ENCODE peak calls at places on chromosomes 12 and 14, in ten cellular contexts. One of them, this sample, is unnamed.

GRCh38 chr12:11718768-11719253 is 69.3 kb downstream of the ETV6 start:
- DNase-seq in sigmoid colon: peak; percentile 84
- DNase-seq in prostate gland: no peak
- DNase-seq in HCT116: no peak
- DNase-seq in tibial nerve: no peak
- DNase-seq in body of pancreas: no peak
- DNase-seq in A549: no peak
- DNase-seq in NB4: no peak
- DNase-seq in lower leg skin: no peak
- DNase-seq in IMR-90: peak; percentile 90
- DNase-seq in this sample: no peak

GRCh38 chr14:90513151-90514014 is 116.6 kb downstream of the CALM1 start:
- DNase-seq in sigmoid colon: peak; percentile 90
- DNase-seq in prostate gland: peak; percentile 95
- DNase-seq in HCT116: no peak
- DNase-seq in tibial nerve: peak; percentile 47
- DNase-seq in body of pancreas: peak; percentile 90
- DNase-seq in A549: no peak
- DNase-seq in NB4: no peak
- DNase-seq in lower leg skin: no peak
- DNase-seq in IMR-90: peak; percentile 12
- DNase-seq in this sample: peak; percentile 90

GRCh38 chr14:76168531-76168930 is 16.8 kb downstream of the GPATCH2L start:
- DNase-seq in sigmoid colon: no peak
- DNase-seq in prostate gland: no peak
- DNase-seq in HCT116: no peak
- DNase-seq in tibial nerve: no peak
- DNase-seq in body of pancreas: no peak
- DNase-seq in A549: no peak
- DNase-seq in NB4: no peak
- DNase-seq in lower leg skin: no peak
- DNase-seq in IMR-90: peak; percentile 37
- DNase-seq in this sample: no peak

GRCh38 chr12:643478-644292 is 19.6 kb downstream of the NINJ2 start:
- DNase-seq in sigmoid colon: peak; percentile 68
- DNase-seq in prostate gland: no peak
- DNase-seq in HCT116: no peak
- DNase-seq in tibial nerve: no peak
- DNase-seq in body of pancreas: peak; percentile 22
- DNase-seq in A549: no peak
- DNase-seq in NB4: peak; percentile 72
- DNase-seq in lower leg skin: no peak
- DNase-seq in IMR-90: no peak
- DNase-seq in this sample: peak; percentile 42

GRCh38 chr14:72921396-72921795 is 4.9 kb upstream of the DCAF4 start:
- DNase-seq in sigmoid colon: no peak
- DNase-seq in prostate gland: no peak
- DNase-seq in HCT116: no peak
- DNase-seq in tibial nerve: no peak
- DNase-seq in body of pancreas: no peak
- DNase-seq in A549: no peak
- DNase-seq in NB4: no peak
- DNase-seq in lower leg skin: no peak
- DNase-seq in IMR-90: peak; percentile 35
- DNase-seq in this sample: no peak

GRCh38 chr14:103728721-103729120 is 13.1 kb downstream of the ZFYVE21 start:
- DNase-seq in sigmoid colon: no peak
- DNase-seq in prostate gland: peak; percentile 91
- DNase-seq in HCT116: no peak
- DNase-seq in tibial nerve: no peak
- DNase-seq in body of pancreas: peak; percentile 50
- DNase-seq in A549: no peak
- DNase-seq in NB4: no peak
- DNase-seq in lower leg skin: no peak
- DNase-seq in IMR-90: no peak
- DNase-seq in this sample: no peak

GRCh38 chr12:50401383-50402155 is 884 bp downstream of the LARP4 start:
- DNase-seq in sigmoid colon: peak; percentile 67
- DNase-seq in prostate gland: peak; percentile 65
- DNase-seq in HCT116: no peak
- DNase-seq in tibial nerve: no peak
- DNase-seq in body of pancreas: peak; percentile 30
- DNase-seq in A549: no peak
- DNase-seq in NB4: peak; percentile 53
- DNase-seq in lower leg skin: peak; percentile 51
- DNase-seq in IMR-90: peak; percentile 51
- DNase-seq in this sample: peak; percentile 13

GRCh38 chr12:2114071-2114470 is 61.3 kb downstream of the CACNA1C start:
- DNase-seq in sigmoid colon: no peak
- DNase-seq in prostate gland: no peak
- DNase-seq in HCT116: no peak
- DNase-seq in tibial nerve: no peak
- DNase-seq in body of pancreas: no peak
- DNase-seq in A549: no peak
- DNase-seq in NB4: no peak
- DNase-seq in lower leg skin: no peak
- DNase-seq in IMR-90: no peak
- DNase-seq in this sample: no peak

GRCh38 chr12:12777056-12777455 is 8.4 kb upstream of the APOLD1 start:
- DNase-seq in sigmoid colon: no peak
- DNase-seq in prostate gland: no peak
- DNase-seq in HCT116: no peak
- DNase-seq in tibial nerve: no peak
- DNase-seq in body of pancreas: no peak
- DNase-seq in A549: no peak
- DNase-seq in NB4: no peak
- DNase-seq in lower leg skin: no peak
- DNase-seq in IMR-90: no peak
- DNase-seq in this sample: no peak

GRCh38 chr12:109432842-109433304 is 44.2 kb downstream of the KCTD10 start:
- DNase-seq in sigmoid colon: peak; percentile 90
- DNase-seq in prostate gland: peak; percentile 90
- DNase-seq in HCT116: peak; percentile 84
- DNase-seq in tibial nerve: peak; percentile 86
- DNase-seq in body of pancreas: peak; percentile 85
- DNase-seq in A549: peak; percentile 69
- DNase-seq in NB4: peak; percentile 86
- DNase-seq in lower leg skin: peak; percentile 75
- DNase-seq in IMR-90: peak; percentile 78
- DNase-seq in this sample: peak; percentile 94

GRCh38 chr14:92511472-92512247 is 1.9 kb upstream of the RIN3 start:
- DNase-seq in sigmoid colon: peak; percentile 65
- DNase-seq in prostate gland: no peak
- DNase-seq in HCT116: peak; percentile 94
- DNase-seq in tibial nerve: no peak
- DNase-seq in body of pancreas: no peak
- DNase-seq in A549: peak; percentile 97
- DNase-seq in NB4: no peak
- DNase-seq in lower leg skin: no peak
- DNase-seq in IMR-90: peak; percentile 95
- DNase-seq in this sample: peak; percentile 60

GRCh38 chr12:57523706-57524614 is 1.3 kb downstream of the MBD6 start:
- DNase-seq in sigmoid colon: no peak
- DNase-seq in prostate gland: no peak
- DNase-seq in HCT116: no peak
- DNase-seq in tibial nerve: no peak
- DNase-seq in body of pancreas: no peak
- DNase-seq in A549: no peak
- DNase-seq in NB4: no peak
- DNase-seq in lower leg skin: no peak
- DNase-seq in IMR-90: no peak
- DNase-seq in this sample: no peak

GRCh38 chr14:99077076-99077843 is 194.7 kb downstream of the BCL11B start:
- DNase-seq in sigmoid colon: no peak
- DNase-seq in prostate gland: no peak
- DNase-seq in HCT116: no peak
- DNase-seq in tibial nerve: no peak
- DNase-seq in body of pancreas: no peak
- DNase-seq in A549: no peak
- DNase-seq in NB4: peak; percentile 90
- DNase-seq in lower leg skin: no peak
- DNase-seq in IMR-90: no peak
- DNase-seq in this sample: no peak

GRCh38 chr14:84527706-84528105 is 1002.2 kb upstream of the FLRT2 start:
- DNase-seq in sigmoid colon: no peak
- DNase-seq in prostate gland: no peak
- DNase-seq in HCT116: no peak
- DNase-seq in tibial nerve: no peak
- DNase-seq in body of pancreas: no peak
- DNase-seq in A549: no peak
- DNase-seq in NB4: no peak
- DNase-seq in lower leg skin: no peak
- DNase-seq in IMR-90: no peak
- DNase-seq in this sample: no peak

GRCh38 chr12:3200032-3200617 is 122.9 kb downstream of the TSPAN9 start:
- DNase-seq in sigmoid colon: no peak
- DNase-seq in prostate gland: peak; percentile 39
- DNase-seq in HCT116: no peak
- DNase-seq in tibial nerve: no peak
- DNase-seq in body of pancreas: peak; percentile 47
- DNase-seq in A549: peak; percentile 71
- DNase-seq in NB4: no peak
- DNase-seq in lower leg skin: no peak
- DNase-seq in IMR-90: peak; percentile 65
- DNase-seq in this sample: peak; percentile 16

GRCh38 chr12:89706551-89707348 is 1.9 kb downstream of the ATP2B1 start:
- DNase-seq in sigmoid colon: peak; percentile 70
- DNase-seq in prostate gland: no peak
- DNase-seq in HCT116: no peak
- DNase-seq in tibial nerve: no peak
- DNase-seq in body of pancreas: no peak
- DNase-seq in A549: peak; percentile 53
- DNase-seq in NB4: no peak
- DNase-seq in lower leg skin: no peak
- DNase-seq in IMR-90: peak; percentile 19
- DNase-seq in this sample: no peak

GRCh38 chr12:63068857-63069442 is 82.1 kb downstream of the AVPR1A start:
- DNase-seq in sigmoid colon: no peak
- DNase-seq in prostate gland: peak; percentile 46
- DNase-seq in HCT116: peak; percentile 55
- DNase-seq in tibial nerve: no peak
- DNase-seq in body of pancreas: peak; percentile 14
- DNase-seq in A549: peak; percentile 14
- DNase-seq in NB4: peak; percentile 54
- DNase-seq in lower leg skin: no peak
- DNase-seq in IMR-90: peak; percentile 75
- DNase-seq in this sample: no peak

GRCh38 chr12:96040305-96041133 is 5.1 kb upstream of the LTA4H start:
- DNase-seq in sigmoid colon: no peak
- DNase-seq in prostate gland: no peak
- DNase-seq in HCT116: no peak
- DNase-seq in tibial nerve: no peak
- DNase-seq in body of pancreas: no peak
- DNase-seq in A549: no peak
- DNase-seq in NB4: no peak
- DNase-seq in lower leg skin: no peak
- DNase-seq in IMR-90: no peak
- DNase-seq in this sample: no peak

GRCh38 chr14:70886421-70887206 is 20.6 kb upstream of the PCNX1 start:
- DNase-seq in sigmoid colon: no peak
- DNase-seq in prostate gland: no peak
- DNase-seq in HCT116: no peak
- DNase-seq in tibial nerve: no peak
- DNase-seq in body of pancreas: no peak
- DNase-seq in A549: no peak
- DNase-seq in NB4: peak; percentile 94
- DNase-seq in lower leg skin: no peak
- DNase-seq in IMR-90: no peak
- DNase-seq in this sample: peak; percentile 63
- H3K4me3 ChIP-seq in sigmoid colon: no peak overlapping the region
- H3K4me3 ChIP-seq in prostate gland: no peak overlapping the region
- H3K4me3 ChIP-seq in HCT116: no peak overlapping the region
- H3K4me3 ChIP-seq in tibial nerve: no peak overlapping the region
- H3K4me3 ChIP-seq in body of pancreas: no peak overlapping the region
- H3K4me3 ChIP-seq in A549: no peak overlapping the region
- H3K4me3 ChIP-seq in NB4: peak overlapping the region; percentile 51
- H3K4me3 ChIP-seq in lower leg skin: no peak overlapping the region
- H3K4me3 ChIP-seq in IMR-90: no peak overlapping the region
- H3K4me3 ChIP-seq in this sample: no peak overlapping the region

GRCh38 chr12:112409064-112409905 is at the start of gene RPL6:
- DNase-seq in sigmoid colon: peak; percentile 89
- DNase-seq in prostate gland: peak; percentile 87
- DNase-seq in HCT116: peak; percentile 92
- DNase-seq in tibial nerve: peak; percentile 49
- DNase-seq in body of pancreas: peak; percentile 84
- DNase-seq in A549: peak; percentile 96
- DNase-seq in NB4: peak; percentile 98
- DNase-seq in lower leg skin: peak; percentile 87
- DNase-seq in IMR-90: peak; percentile 94
- DNase-seq in this sample: peak; percentile 79
- TF ChIP-seq POLR2A in sigmoid colon: peak; percentile 64
- TF ChIP-seq POLR2A in prostate gland: peak; percentile 61
- TF ChIP-seq POLR2A in HCT116: peak; percentile 96
- TF ChIP-seq POLR2A in tibial nerve: peak; percentile 88
- TF ChIP-seq POLR2A in body of pancreas: peak; percentile 90
- TF ChIP-seq POLR2A in A549: peak; percentile 95
- TF ChIP-seq POLR2A in NB4: peak; percentile 99
- TF ChIP-seq POLR2A in lower leg skin: peak; percentile 2
- TF ChIP-seq POLR2A in IMR-90: peak; percentile 97
- TF ChIP-seq POLR2A in this sample: peak; percentile 84

GRCh38 chr12:117900561-117900960 is 68.2 kb downstream of the KSR2 start:
- DNase-seq in sigmoid colon: no peak
- DNase-seq in prostate gland: no peak
- DNase-seq in HCT116: no peak
- DNase-seq in tibial nerve: no peak
- DNase-seq in body of pancreas: no peak
- DNase-seq in A549: peak; percentile 21
- DNase-seq in NB4: no peak
- DNase-seq in lower leg skin: no peak
- DNase-seq in IMR-90: peak; percentile 8
- DNase-seq in this sample: no peak
- H3K4me3 ChIP-seq in sigmoid colon: no peak overlapping the region
- H3K4me3 ChIP-seq in prostate gland: no peak overlapping the region
- H3K4me3 ChIP-seq in HCT116: no peak overlapping the region
- H3K4me3 ChIP-seq in tibial nerve: no peak overlapping the region
- H3K4me3 ChIP-seq in body of pancreas: no peak overlapping the region
- H3K4me3 ChIP-seq in A549: no peak overlapping the region
- H3K4me3 ChIP-seq in NB4: no peak overlapping the region
- H3K4me3 ChIP-seq in lower leg skin: no peak overlapping the region
- H3K4me3 ChIP-seq in IMR-90: no peak overlapping the region
- H3K4me3 ChIP-seq in this sample: no peak overlapping the region

DNA sequence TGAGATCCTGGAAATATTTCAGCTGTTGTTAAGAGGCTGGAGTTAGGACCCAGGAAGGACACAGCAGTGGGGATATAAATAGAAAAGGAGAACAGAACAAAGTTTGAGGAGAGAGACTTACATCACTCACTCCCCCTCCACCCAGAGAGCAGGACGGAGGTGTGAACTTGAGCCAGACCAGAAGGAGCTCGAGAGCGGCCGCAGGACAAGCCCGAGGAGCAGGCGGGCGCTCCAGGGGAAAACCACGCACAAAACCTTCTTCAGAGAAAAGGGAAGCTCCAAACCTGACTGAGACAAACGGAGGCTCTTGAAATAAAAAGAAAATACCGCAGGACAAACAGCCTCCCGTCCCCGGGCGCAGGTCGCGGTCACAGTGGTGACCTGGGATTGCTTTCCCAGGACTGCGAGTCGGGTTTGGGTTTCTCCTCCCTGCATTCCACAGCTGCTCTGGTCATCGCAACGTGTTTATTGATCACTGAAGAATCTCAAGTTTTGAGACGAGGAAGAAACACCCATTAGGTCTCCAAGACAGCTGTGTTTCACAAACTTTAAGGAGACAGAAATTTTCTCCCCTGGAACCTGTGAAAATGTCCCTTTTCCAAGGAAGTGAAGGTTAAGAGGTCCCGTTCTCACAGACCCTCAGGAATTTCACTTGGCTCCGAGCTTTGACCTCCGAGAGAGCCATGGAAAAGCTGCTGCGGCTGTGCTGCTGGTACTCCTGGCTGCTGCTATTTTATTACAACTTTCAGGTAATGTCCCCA is at the start of gene ADGRD1:
- DNase-seq in sigmoid colon: peak; percentile 93
- DNase-seq in prostate gland: no peak
- DNase-seq in HCT116: no peak
- DNase-seq in tibial nerve: peak; percentile 80
- DNase-seq in body of pancreas: peak; percentile 59
- DNase-seq in A549: peak; percentile 26
- DNase-seq in NB4: peak; percentile 90
- DNase-seq in lower leg skin: peak; percentile 66
- DNase-seq in IMR-90: peak; percentile 3
- DNase-seq in this sample: peak; percentile 45
- TF ChIP-seq POLR2A in sigmoid colon: peak; percentile 28
- TF ChIP-seq POLR2A in prostate gland: no peak
- TF ChIP-seq POLR2A in HCT116: no peak
- TF ChIP-seq POLR2A in tibial nerve: peak; percentile 88
- TF ChIP-seq POLR2A in body of pancreas: peak; percentile 63
- TF ChIP-seq POLR2A in A549: no peak
- TF ChIP-seq POLR2A in NB4: no peak
- TF ChIP-seq POLR2A in lower leg skin: no peak
- TF ChIP-seq POLR2A in IMR-90: no peak
- TF ChIP-seq POLR2A in this sample: peak; percentile 55

This sample was measured in transverse colon.